ENCODE peak calls at places on chromosomes 12 and 14, in six cellular contexts. E is mesenchymal stem cell, S is mesendoderm, I is H9, F is IMR-90, J is trophoblast cell. B is an unnamed sample.

GRCh38 chr14:94388027-94388895 is at the start of gene SERPINA1:
- DNase-seq in E (no peak), S (no peak), I (no peak), F (peak; percentile 44), J (no peak), B (no peak)

GRCh38 chr12:116695464-116695725 is 42.5 kb downstream of the SPRING1 start:
- DNase-seq in E (no peak), S (no peak), I (no peak), F (no peak), J (no peak), B (no peak)

GRCh38 chr12:52662093-52663006 is 10.3 kb upstream of the KRT2 start:
- DNase-seq in E (no peak), S (peak; percentile 8), I (no peak), F (no peak), J (no peak), B (no peak)

GRCh38 chr12:69321356-69321755 is 26.8 kb upstream of the LYZ start:
- DNase-seq in E (no peak), S (no peak), I (no peak), F (no peak), J (no peak), B (no peak)

GRCh38 chr14:71355324-71356201 is 448.3 kb downstream of the PCNX1 start:
- DNase-seq in E (no peak), S (no peak), I (no peak), F (peak; percentile 68), J (no peak), B (no peak)

GRCh38 chr12:13196302-13196921 is at the start of gene EMP1:
- DNase-seq in E (peak; percentile 100), S (peak; percentile 88), I (no peak), F (peak; percentile 100), J (no peak), B (no peak)

GRCh38 chr14:28609228-28609828 is 157.3 kb upstream of the FOXG1 start:
- DNase-seq in E (peak; percentile 30), S (peak; percentile 66), I (peak; percentile 43), F (peak; percentile 1), J (peak; percentile 26), B (peak; percentile 76)

GRCh38 chr14:54902521-54903420 is at the start of gene GCH1:
- DNase-seq in E (peak; percentile 79), S (peak; percentile 88), I (peak; percentile 86), F (peak; percentile 16), J (peak; percentile 76), B (peak; percentile 91)

GRCh38 chr12:52277486-52278245 is 3.2 kb downstream of the KRT86 start:
- DNase-seq in E (no peak), S (no peak), I (peak; percentile 24), F (no peak), J (no peak), B (no peak)

GRCh38 chr12:47277071-47277408 is 197.3 kb upstream of the AMIGO2 start:
- DNase-seq in E (no peak), S (no peak), I (no peak), F (no peak), J (no peak), B (no peak)

GRCh38 chr12:86838709-86839108 is 582.5 kb upstream of the MGAT4C start:
- DNase-seq in E (no peak), S (peak; percentile 13), I (peak; percentile 25), F (no peak), J (no peak), B (no peak)

GRCh38 chr12:125092872-125093680 is 27.8 kb downstream of the AACS start:
- DNase-seq in E (no peak), S (no peak), I (peak; percentile 44), F (peak; percentile 66), J (no peak), B (no peak)

GRCh38 chr14:62071029-62071428 is 308.8 kb downstream of the SNAPC1 start:
- DNase-seq in E (peak; percentile 1), S (peak; percentile 48), I (no peak), F (peak; percentile 8), J (no peak), B (no peak)

GRCh38 chr12:57604454-57605307 is at the start of gene DTX3:
- DNase-seq in E (peak; percentile 36), S (peak; percentile 53), I (peak; percentile 68), F (no peak), J (no peak), B (no peak)

GRCh38 chr14:89755816-89756215 is 198.7 kb downstream of the EFCAB11 start:
- DNase-seq in E (no peak), S (no peak), I (no peak), F (no peak), J (no peak), B (no peak)

GRCh38 chr12:93622485-93622884 is 50.0 kb downstream of the SOCS2 start:
- DNase-seq in E (no peak), S (no peak), I (no peak), F (peak; percentile 68), J (no peak), B (no peak)

GRCh38 chr12:47797432-47797831 is 22.3 kb downstream of the HDAC7 start:
- DNase-seq in E (no peak), S (peak; percentile 48), I (peak; percentile 80), F (no peak), J (no peak), B (peak; percentile 71)

GRCh38 chr12:116278259-116278595 is 734 bp upstream of the MED13L start:
- DNase-seq in E (no peak), S (no peak), I (no peak), F (no peak), J (no peak), B (no peak)

GRCh38 chr14:64721391-64721791 is 17.2 kb downstream of the PLEKHG3 start:
- DNase-seq in E (peak; percentile 52), S (no peak), I (no peak), F (peak; percentile 37), J (no peak), B (no peak)

GRCh38 chr12:63882844-63883243 is 38.3 kb downstream of the SRGAP1 start:
- DNase-seq in E (no peak), S (peak; percentile 43), I (peak; percentile 65), F (peak; percentile 59), J (no peak), B (no peak)

GRCh38 chr14:93019970-93020369 is 95.8 kb downstream of the ITPK1 start:
- DNase-seq in E (no peak), S (no peak), I (no peak), F (no peak), J (no peak), B (no peak)

GRCh38 chr12:16605666-16606116 is 271 bp downstream of the LMO3 start:
- DNase-seq in E (peak; percentile 18), S (peak; percentile 14), I (no peak), F (peak; percentile 12), J (no peak), B (no peak)

GRCh38 chr12:52540531-52540930 is 12.4 kb downstream of the KRT71 start:
- DNase-seq in E (no peak), S (no peak), I (no peak), F (no peak), J (no peak), B (no peak)

GRCh38 chr12:57096099-57096572 is 7.2 kb downstream of the NAB2 start:
- DNase-seq in E (no peak), S (no peak), I (no peak), F (no peak), J (no peak), B (no peak)

GRCh38 chr12:125149160-125150108 is 84.2 kb downstream of the AACS start:
- DNase-seq in E (no peak), S (no peak), I (no peak), F (no peak), J (no peak), B (no peak)

GRCh38 chr14:104252256-104253215 is 114.1 kb downstream of the KIF26A start:
- DNase-seq in E (no peak), S (no peak), I (peak; percentile 28), F (no peak), J (no peak), B (no peak)

GRCh38 chr12:127083028-127083949 is 1183.7 kb upstream of the TMEM132C start:
- DNase-seq in E (peak; percentile 83), S (peak; percentile 88), I (no peak), F (peak; percentile 65), J (no peak), B (no peak)

DNA sequence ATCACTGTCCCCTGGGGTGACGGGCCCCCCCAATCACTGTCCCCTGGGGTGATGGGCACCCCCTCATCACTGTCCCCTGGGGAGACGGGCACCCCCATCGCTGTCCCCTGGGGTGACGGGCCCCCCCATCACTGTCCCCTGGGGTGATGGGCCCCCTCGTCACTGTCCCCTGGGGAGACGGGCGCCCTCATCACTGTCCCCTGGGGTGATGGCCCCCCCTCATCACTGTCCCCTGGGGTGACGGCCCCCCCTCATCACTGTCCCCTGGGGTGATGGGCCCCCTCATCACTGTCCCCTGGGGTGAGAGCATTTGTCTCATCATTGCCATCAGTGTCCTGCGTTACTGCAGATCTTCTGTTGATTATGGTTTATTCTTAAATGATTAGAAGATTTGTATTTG is 38.6 kb downstream of the PACS2 start:
- DNase-seq in E (no peak), S (no peak), I (no peak), F (no peak), J (no peak), B (no peak)
- H3K23ac ChIP-seq in E (no peak overlapping the region), S (no peak overlapping the region), I (no peak overlapping the region), F (no peak overlapping the region), J (no peak overlapping the region), B (no peak overlapping the region)

DNA sequence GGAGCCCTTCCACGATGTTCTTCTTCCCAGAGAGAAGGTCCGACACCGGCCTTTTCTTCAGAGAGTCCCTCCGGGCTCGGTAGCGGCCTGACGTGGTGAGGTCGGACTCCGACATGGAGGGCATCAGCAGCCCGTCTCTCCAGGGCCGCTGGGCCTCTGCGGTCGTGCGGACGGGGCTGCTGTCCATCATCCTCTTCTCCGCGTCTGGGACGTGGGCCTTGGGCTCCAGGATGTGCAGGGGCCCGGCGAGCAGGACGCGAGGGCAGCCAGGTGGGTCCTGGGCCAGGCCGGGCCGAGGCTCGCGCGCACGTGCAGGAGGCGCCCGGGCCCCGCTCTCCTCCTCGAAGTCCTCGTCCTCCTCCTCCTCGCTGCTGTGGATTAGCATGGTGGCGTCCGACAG is 75.9 kb downstream of the PTPN21 start:
- DNase-seq in E (no peak), S (no peak), I (no peak), F (no peak), J (no peak), B (no peak)
- H3K4me2 ChIP-seq in E (no peak overlapping the region), S (no peak overlapping the region), I (no peak overlapping the region), F (no peak overlapping the region), J (no peak overlapping the region), B (no peak overlapping the region)

GRCh38 chr12:109589691-109590245 is 16.2 kb downstream of the MVK start:
- DNase-seq in E (no peak), S (no peak), I (no peak), F (no peak), J (no peak), B (no peak)
- H3K23ac ChIP-seq in E (no peak overlapping the region), S (no peak overlapping the region), I (no peak overlapping the region), F (no peak overlapping the region), J (no peak overlapping the region), B (no peak overlapping the region)

GRCh38 chr12:70891059-70891632 is 29.4 kb downstream of the PTPRR start:
- DNase-seq in E (no peak), S (no peak), I (no peak), F (no peak), J (no peak), B (no peak)

GRCh38 chr12:70892593-70892992 is 27.9 kb downstream of the PTPRR start:
- DNase-seq in E (no peak), S (no peak), I (no peak), F (no peak), J (no peak), B (no peak)

DNA sequence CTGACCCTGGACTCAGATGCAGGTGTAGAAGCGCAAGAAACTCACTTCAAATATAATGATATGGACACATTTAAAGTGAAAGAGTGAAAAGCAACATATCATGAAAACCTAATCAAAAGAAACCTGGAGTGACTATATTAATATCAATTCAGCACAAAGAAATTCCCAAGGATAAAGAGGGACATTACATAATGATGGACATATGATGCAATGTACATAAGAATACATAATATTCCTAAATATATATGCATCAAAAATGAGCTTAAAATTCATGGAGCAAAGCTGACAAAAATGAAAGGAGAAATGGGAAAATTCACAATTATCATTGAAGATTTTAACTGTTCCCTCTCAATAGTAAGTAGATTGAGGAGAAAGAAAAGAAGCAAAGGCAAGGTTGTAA is 24.6 kb downstream of the PTPRR start:
- DNase-seq in E (no peak), S (no peak), I (no peak), F (no peak), J (no peak), B (no peak)
- H3K4me2 ChIP-seq in E (no peak overlapping the region), S (no peak overlapping the region), I (no peak overlapping the region), F (no peak overlapping the region), J (no peak overlapping the region), B (no peak overlapping the region)

B was measured in H1.